ENCODE peak calls at places on chromosomes 1 and 21, in nine cellular contexts. R is GM23248; M is KG1; N is psoas muscle; P is activated CD4-positive, alpha-beta T cell treated with anti-CD3 and anti-CD28 coated beads, Interleukin-2, amount 50 U/mL, for 1 hour; W is left ventricle myocardium inferior; K is EH; U is AG09319; Y is activated T-helper 1 cell treated with Interleukin-2 at 50 U/mL for 16 hours. D is an unnamed sample.

GRCh38 chr1:171995573-171995972 is 154.3 kb downstream of the DNM3 start:
- DNase-seq in R (no peak), M (no peak), N (no peak), P (no peak), W (no peak), K (no peak), U (no peak), Y (no peak), D (no peak)

GRCh38 chr21:28554660-28555475 is 437.8 kb downstream of the LTN1 start:
- DNase-seq in R (peak; percentile 15), M (no peak), N (no peak), P (no peak), W (no peak), K (peak; percentile 79), U (no peak), Y (no peak), D (no peak)

GRCh38 chr1:25874635-25875153 is 814 bp downstream of the PAQR7 start:
- DNase-seq in R (no peak), M (no peak), N (peak; percentile 45), P (no peak), W (no peak), K (no peak), U (no peak), Y (no peak), D (peak; percentile 50)

GRCh38 chr21:42695324-42696025 is 42.1 kb downstream of the PDE9A start:
- DNase-seq in R (peak; percentile 51), M (no peak), N (no peak), P (no peak), W (no peak), K (peak; percentile 7), U (no peak), Y (no peak), D (no peak)

GRCh38 chr1:227318003-227318851 is at the start of gene CDC42BPA:
- DNase-seq in R (peak; percentile 93), M (peak; percentile 79), N (peak; percentile 91), P (peak; percentile 13), W (peak; percentile 89), K (peak; percentile 94), U (peak; percentile 71), Y (no peak), D (peak; percentile 87)

GRCh38 chr1:108570128-108570527 is 10.2 kb downstream of the EEIG2 start:
- DNase-seq in R (peak; percentile 27), M (no peak), N (no peak), P (no peak), W (no peak), K (peak; percentile 46), U (no peak), Y (no peak), D (no peak)

GRCh38 chr1:32636793-32637561 is 13.4 kb downstream of the ZBTB8OS start:
- DNase-seq in R (no peak), M (no peak), N (no peak), P (no peak), W (no peak), K (no peak), U (no peak), Y (no peak), D (peak; percentile 72)

GRCh38 chr21:37367758-37368535 is 1.4 kb downstream of the DYRK1A start:
- DNase-seq in R (peak; percentile 83), M (no peak), N (peak; percentile 74), P (peak; percentile 14), W (peak; percentile 56), K (peak; percentile 71), U (no peak), Y (peak; percentile 7), D (peak; percentile 60)

GRCh38 chr1:221878134-221878533 is 136.2 kb upstream of the DUSP10 start:
- DNase-seq in R (peak; percentile 58), M (no peak), N (no peak), P (no peak), W (no peak), K (no peak), U (no peak), Y (no peak), D (no peak)

GRCh38 chr1:64396817-64397216 is 73.1 kb upstream of the CACHD1 start:
- DNase-seq in R (no peak), M (no peak), N (no peak), P (no peak), W (no peak), K (peak; percentile 10), U (no peak), Y (no peak), D (no peak)

GRCh38 chr1:213327318-213327667 is 276.3 kb downstream of the RPS6KC1 start:
- DNase-seq in R (peak; percentile 66), M (peak; percentile 5), N (no peak), P (no peak), W (peak; percentile 29), K (peak; percentile 92), U (no peak), Y (no peak), D (no peak)

GRCh38 chr1:247360991-247361721 is 29.5 kb upstream of the ZNF496 start:
- DNase-seq in R (peak; percentile 65), M (no peak), N (peak; percentile 58), P (no peak), W (peak; percentile 47), K (peak; percentile 37), U (no peak), Y (no peak), D (peak; percentile 65)

GRCh38 chr1:9161963-9162362 is 33.1 kb upstream of the GPR157 start:
- DNase-seq in R (no peak), M (no peak), N (no peak), P (no peak), W (no peak), K (no peak), U (no peak), Y (no peak), D (peak; percentile 57)

GRCh38 chr1:243482237-243483022 is 226.6 kb downstream of the SDCCAG8 start:
- DNase-seq in R (peak; percentile 89), M (no peak), N (no peak), P (no peak), W (no peak), K (peak; percentile 67), U (no peak), Y (no peak), D (no peak)

GRCh38 chr21:32386195-32386870 is 6.5 kb downstream of the URB1 start:
- DNase-seq in R (peak; percentile 29), M (no peak), N (no peak), P (no peak), W (peak; percentile 60), K (peak; percentile 60), U (no peak), Y (no peak), D (no peak)

GRCh38 chr1:155002479-155003226 is at the start of gene ZBTB7B:
- DNase-seq in R (peak; percentile 57), M (no peak), N (peak; percentile 82), P (no peak), W (no peak), K (peak; percentile 46), U (no peak), Y (no peak), D (peak; percentile 60)

GRCh38 chr1:199089393-199090122 is 450.7 kb downstream of the PTPRC start:
- DNase-seq in R (no peak), M (no peak), N (no peak), P (no peak), W (no peak), K (no peak), U (no peak), Y (no peak), D (no peak)

GRCh38 chr21:33924079-33924765 is 8.6 kb upstream of the ATP5PO start:
- DNase-seq in R (peak; percentile 88), M (peak; percentile 74), N (peak; percentile 93), P (peak; percentile 94), W (peak; percentile 88), K (peak; percentile 78), U (peak; percentile 44), Y (peak; percentile 80), D (peak; percentile 94)

GRCh38 chr1:51569284-51570062 is 47.4 kb upstream of the OSBPL9 start:
- DNase-seq in R (peak; percentile 90), M (peak; percentile 63), N (no peak), P (peak; percentile 26), W (no peak), K (peak; percentile 82), U (no peak), Y (no peak), D (no peak)

GRCh38 chr1:68459796-68460195 is 10.0 kb upstream of the RPE65 start:
- DNase-seq in R (peak; percentile 49), M (no peak), N (no peak), P (no peak), W (no peak), K (no peak), U (no peak), Y (no peak), D (no peak)

GRCh38 chr1:193457676-193458075 is 271.3 kb upstream of the B3GALT2 start:
- DNase-seq in R (peak; percentile 10), M (no peak), N (no peak), P (no peak), W (no peak), K (peak; percentile 65), U (no peak), Y (no peak), D (no peak)

GRCh38 chr1:207097871-207098324 is 6.1 kb upstream of the C4BPA start:
- DNase-seq in R (no peak), M (no peak), N (no peak), P (no peak), W (no peak), K (no peak), U (no peak), Y (no peak), D (no peak)

GRCh38 chr1:156122519-156123355 is 8.2 kb downstream of the LMNA start:
- DNase-seq in R (peak; percentile 89), M (no peak), N (peak; percentile 93), P (no peak), W (peak; percentile 85), K (peak; percentile 95), U (no peak), Y (no peak), D (peak; percentile 82)

GRCh38 chr1:245679796-245680195 is 525.0 kb downstream of the KIF26B start:
- DNase-seq in R (no peak), M (no peak), N (no peak), P (no peak), W (no peak), K (no peak), U (no peak), Y (no peak), D (no peak)

GRCh38 chr1:151370211-151370911 is 2.1 kb downstream of the SELENBP1 start:
- DNase-seq in R (no peak), M (no peak), N (peak; percentile 72), P (no peak), W (peak; percentile 68), K (no peak), U (no peak), Y (no peak), D (peak; percentile 52)

GRCh38 chr1:169809370-169810095 is 14.8 kb upstream of the METTL18 start:
- DNase-seq in R (peak; percentile 60), M (no peak), N (no peak), P (peak; percentile 10), W (no peak), K (peak; percentile 48), U (peak; percentile 4), Y (no peak), D (no peak)

GRCh38 chr1:179881642-179882252 is 338 bp upstream of the TOR1AIP1 start:
- DNase-seq in R (peak; percentile 96), M (peak; percentile 66), N (peak; percentile 96), P (no peak), W (no peak), K (peak; percentile 96), U (peak; percentile 93), Y (no peak), D (peak; percentile 91)

GRCh38 chr1:89900791-89901708 is 80.2 kb downstream of the LRRC8D start:
- DNase-seq in R (no peak), M (no peak), N (no peak), P (no peak), W (no peak), K (no peak), U (no peak), Y (no peak), D (no peak)

GRCh38 chr1:179310721-179311120 is 17.1 kb downstream of the SOAT1 start:
- DNase-seq in R (peak; percentile 90), M (no peak), N (no peak), P (no peak), W (no peak), K (peak; percentile 81), U (no peak), Y (no peak), D (no peak)

GRCh38 chr1:21919520-21919919 is 17.6 kb downstream of the HSPG2 start:
- DNase-seq in R (peak; percentile 96), M (no peak), N (no peak), P (no peak), W (no peak), K (peak; percentile 92), U (no peak), Y (no peak), D (no peak)

GRCh38 chr1:151501474-151501873 is 9.7 kb upstream of the CGN start:
- DNase-seq in R (peak; percentile 27), M (no peak), N (no peak), P (no peak), W (no peak), K (no peak), U (no peak), Y (no peak), D (no peak)

D was measured in left lung.